ENCODE peak calls at places on chromosomes 3 and 15, in eight cellular contexts. One of them, this sample, is unnamed.

GRCh38 chr15:97836003-97836402 is 124.5 kb upstream of the ARRDC4 start:
- DNase-seq in ovary: no peak
- DNase-seq in CD8-positive, alpha-beta T cell: no peak
- DNase-seq in stomach: no peak
- DNase-seq in epithelial cell of prostate: no peak
- DNase-seq in H9: no peak
- DNase-seq in MM.1S: no peak
- DNase-seq in cardiac muscle cell: no peak
- DNase-seq in this sample: no peak

GRCh38 chr15:42371125-42371524 is 11.8 kb downstream of the CAPN3 start:
- DNase-seq in CD8-positive, alpha-beta T cell: no peak
- DNase-seq in H9: no peak
- DNase-seq in ovary: no peak
- DNase-seq in epithelial cell of prostate: no peak
- DNase-seq in MM.1S: no peak
- DNase-seq in cardiac muscle cell: peak
- DNase-seq in stomach: no peak
- DNase-seq in this sample: no peak

GRCh38 chr15:43151688-43152087 is 18.3 kb downstream of the TMEM62 start:
- DNase-seq in ovary: no peak
- DNase-seq in CD8-positive, alpha-beta T cell: no peak
- DNase-seq in stomach: no peak
- DNase-seq in cardiac muscle cell: no peak
- DNase-seq in epithelial cell of prostate: no peak
- DNase-seq in H9: no peak
- DNase-seq in MM.1S: no peak
- DNase-seq in this sample: no peak

GRCh38 chr15:25374143-25374542 is 64.7 kb downstream of the UBE3A start:
- DNase-seq in stomach: no peak
- DNase-seq in ovary: no peak
- DNase-seq in MM.1S: no peak
- DNase-seq in cardiac muscle cell: peak
- DNase-seq in CD8-positive, alpha-beta T cell: no peak
- DNase-seq in epithelial cell of prostate: no peak
- DNase-seq in H9: no peak
- DNase-seq in this sample: no peak

GRCh38 chr15:65377976-65378366 is at the start of gene IGDCC3:
- DNase-seq in cardiac muscle cell: peak
- DNase-seq in ovary: no peak
- DNase-seq in H9: peak
- DNase-seq in CD8-positive, alpha-beta T cell: no peak
- DNase-seq in MM.1S: no peak
- DNase-seq in stomach: no peak
- DNase-seq in epithelial cell of prostate: no peak
- DNase-seq in this sample: no peak

GRCh38 chr3:71016141-71016845 is 567.2 kb downstream of the FOXP1 start:
- DNase-seq in MM.1S: no peak
- DNase-seq in H9: no peak
- DNase-seq in CD8-positive, alpha-beta T cell: no peak
- DNase-seq in cardiac muscle cell: peak
- DNase-seq in ovary: no peak
- DNase-seq in stomach: no peak
- DNase-seq in epithelial cell of prostate: no peak
- DNase-seq in this sample: no peak

GRCh38 chr15:32828507-32829186 is 110.8 kb downstream of the GREM1 start:
- DNase-seq in stomach: no peak
- DNase-seq in CD8-positive, alpha-beta T cell: no peak
- DNase-seq in ovary: no peak
- DNase-seq in epithelial cell of prostate: no peak
- DNase-seq in MM.1S: no peak
- DNase-seq in H9: no peak
- DNase-seq in cardiac muscle cell: peak
- DNase-seq in this sample: no peak

GRCh38 chr3:23459915-23460546 is 256.9 kb downstream of the UBE2E2 start:
- DNase-seq in ovary: no peak
- DNase-seq in stomach: no peak
- DNase-seq in MM.1S: no peak
- DNase-seq in epithelial cell of prostate: no peak
- DNase-seq in CD8-positive, alpha-beta T cell: no peak
- DNase-seq in cardiac muscle cell: no peak
- DNase-seq in H9: no peak
- DNase-seq in this sample: no peak

GRCh38 chr3:127428344-127429001 is 140.6 kb upstream of the PRR20G start:
- DNase-seq in ovary: no peak
- DNase-seq in MM.1S: no peak
- DNase-seq in stomach: no peak
- DNase-seq in cardiac muscle cell: peak
- DNase-seq in H9: peak
- DNase-seq in CD8-positive, alpha-beta T cell: no peak
- DNase-seq in epithelial cell of prostate: no peak
- DNase-seq in this sample: no peak

GRCh38 chr3:4350789-4351163 is 47.6 kb downstream of the SETMAR start:
- DNase-seq in H9: no peak
- DNase-seq in epithelial cell of prostate: peak
- DNase-seq in stomach: no peak
- DNase-seq in CD8-positive, alpha-beta T cell: peak
- DNase-seq in MM.1S: peak
- DNase-seq in cardiac muscle cell: peak
- DNase-seq in ovary: no peak
- DNase-seq in this sample: peak

GRCh38 chr15:50182233-50183013 is 427 bp downstream of the SLC27A2 start:
- DNase-seq in H9: peak
- DNase-seq in epithelial cell of prostate: no peak
- DNase-seq in cardiac muscle cell: peak
- DNase-seq in CD8-positive, alpha-beta T cell: peak
- DNase-seq in stomach: peak
- DNase-seq in ovary: peak
- DNase-seq in MM.1S: peak
- DNase-seq in this sample: peak

GRCh38 chr15:86060614-86061125 is 19.0 kb upstream of the AGBL1 start:
- DNase-seq in stomach: no peak
- DNase-seq in H9: no peak
- DNase-seq in cardiac muscle cell: no peak
- DNase-seq in MM.1S: no peak
- DNase-seq in ovary: no peak
- DNase-seq in epithelial cell of prostate: no peak
- DNase-seq in CD8-positive, alpha-beta T cell: no peak
- DNase-seq in this sample: no peak

GRCh38 chr3:173826901-173827609 is 429.5 kb downstream of the NLGN1 start:
- DNase-seq in epithelial cell of prostate: no peak
- DNase-seq in H9: no peak
- DNase-seq in MM.1S: no peak
- DNase-seq in CD8-positive, alpha-beta T cell: no peak
- DNase-seq in ovary: no peak
- DNase-seq in stomach: no peak
- DNase-seq in cardiac muscle cell: peak
- DNase-seq in this sample: no peak

GRCh38 chr3:14273886-14274517 is 95.4 kb downstream of the LSM3 start:
- DNase-seq in epithelial cell of prostate: peak
- DNase-seq in ovary: no peak
- DNase-seq in MM.1S: no peak
- DNase-seq in cardiac muscle cell: no peak
- DNase-seq in H9: no peak
- DNase-seq in stomach: no peak
- DNase-seq in CD8-positive, alpha-beta T cell: no peak
- DNase-seq in this sample: no peak

GRCh38 chr3:22372292-22372949 is 621.4 kb upstream of the ZNF385D start:
- DNase-seq in cardiac muscle cell: peak
- DNase-seq in stomach: no peak
- DNase-seq in epithelial cell of prostate: no peak
- DNase-seq in H9: peak
- DNase-seq in CD8-positive, alpha-beta T cell: no peak
- DNase-seq in MM.1S: no peak
- DNase-seq in ovary: peak
- DNase-seq in this sample: no peak

GRCh38 chr3:37601832-37602231 is 259.8 kb upstream of the CTDSPL start:
- DNase-seq in cardiac muscle cell: no peak
- DNase-seq in epithelial cell of prostate: no peak
- DNase-seq in H9: no peak
- DNase-seq in MM.1S: no peak
- DNase-seq in ovary: no peak
- DNase-seq in stomach: no peak
- DNase-seq in CD8-positive, alpha-beta T cell: no peak
- DNase-seq in this sample: no peak

GRCh38 chr3:161409858-161410257 is 38.5 kb upstream of the SPTSSB start:
- DNase-seq in epithelial cell of prostate: peak
- DNase-seq in stomach: no peak
- DNase-seq in H9: no peak
- DNase-seq in ovary: no peak
- DNase-seq in MM.1S: no peak
- DNase-seq in cardiac muscle cell: no peak
- DNase-seq in CD8-positive, alpha-beta T cell: no peak
- DNase-seq in this sample: no peak

GRCh38 chr3:156787926-156788663 is 38.1 kb upstream of the LEKR1 start:
- DNase-seq in epithelial cell of prostate: peak
- DNase-seq in stomach: no peak
- DNase-seq in CD8-positive, alpha-beta T cell: no peak
- DNase-seq in H9: no peak
- DNase-seq in ovary: no peak
- DNase-seq in cardiac muscle cell: peak
- DNase-seq in MM.1S: no peak
- DNase-seq in this sample: no peak

GRCh38 chr3:14533457-14533958 is 6.6 kb downstream of the GRIP2 start:
- DNase-seq in cardiac muscle cell: no peak
- DNase-seq in MM.1S: no peak
- DNase-seq in epithelial cell of prostate: no peak
- DNase-seq in H9: no peak
- DNase-seq in stomach: no peak
- DNase-seq in CD8-positive, alpha-beta T cell: no peak
- DNase-seq in ovary: no peak
- DNase-seq in this sample: no peak

DNA sequence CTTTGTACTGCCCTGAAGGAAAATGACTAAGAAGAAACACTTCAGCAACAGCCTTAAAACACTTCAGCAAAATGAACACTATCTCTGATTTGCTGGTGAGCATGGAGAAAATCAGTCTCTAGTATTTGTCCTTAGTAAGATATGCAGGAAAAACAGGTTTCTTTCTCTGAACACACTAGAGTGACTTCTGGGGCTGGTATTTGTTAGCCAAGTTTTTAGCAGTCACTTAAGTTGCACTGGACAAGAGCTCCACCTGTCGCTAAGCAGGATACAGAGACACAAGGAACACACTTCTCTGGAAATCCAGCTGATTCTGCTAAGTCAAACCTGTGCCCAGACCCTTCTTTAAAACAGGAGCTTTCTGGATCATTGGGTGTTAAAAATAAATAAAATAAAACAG is 65.3 kb downstream of the CHAC1 start:
- DNase-seq in H9: no peak
- DNase-seq in CD8-positive, alpha-beta T cell: no peak
- DNase-seq in MM.1S: peak
- DNase-seq in cardiac muscle cell: peak
- DNase-seq in stomach: peak
- DNase-seq in ovary: no peak
- DNase-seq in epithelial cell of prostate: peak
- DNase-seq in this sample: peak
- H3K27ac ChIP-seq in H9: no peak
- H3K27ac ChIP-seq in CD8-positive, alpha-beta T cell: no peak
- H3K27ac ChIP-seq in MM.1S: peak
- H3K27ac ChIP-seq in cardiac muscle cell: no peak
- H3K27ac ChIP-seq in stomach: peak
- H3K27ac ChIP-seq in ovary: no peak
- H3K27ac ChIP-seq in epithelial cell of prostate: peak
- H3K27ac ChIP-seq in this sample: no peak

GRCh38 chr3:42177801-42178150 is 86.6 kb downstream of the TRAK1 start:
- DNase-seq in H9: no peak
- DNase-seq in cardiac muscle cell: no peak
- DNase-seq in stomach: no peak
- DNase-seq in epithelial cell of prostate: no peak
- DNase-seq in CD8-positive, alpha-beta T cell: no peak
- DNase-seq in ovary: no peak
- DNase-seq in MM.1S: no peak
- DNase-seq in this sample: no peak
- H3K27ac ChIP-seq in H9: no peak
- H3K27ac ChIP-seq in cardiac muscle cell: peak
- H3K27ac ChIP-seq in stomach: no peak
- H3K27ac ChIP-seq in epithelial cell of prostate: no peak
- H3K27ac ChIP-seq in CD8-positive, alpha-beta T cell: no peak
- H3K27ac ChIP-seq in ovary: no peak
- H3K27ac ChIP-seq in MM.1S: no peak
- H3K27ac ChIP-seq in this sample: no peak

DNA sequence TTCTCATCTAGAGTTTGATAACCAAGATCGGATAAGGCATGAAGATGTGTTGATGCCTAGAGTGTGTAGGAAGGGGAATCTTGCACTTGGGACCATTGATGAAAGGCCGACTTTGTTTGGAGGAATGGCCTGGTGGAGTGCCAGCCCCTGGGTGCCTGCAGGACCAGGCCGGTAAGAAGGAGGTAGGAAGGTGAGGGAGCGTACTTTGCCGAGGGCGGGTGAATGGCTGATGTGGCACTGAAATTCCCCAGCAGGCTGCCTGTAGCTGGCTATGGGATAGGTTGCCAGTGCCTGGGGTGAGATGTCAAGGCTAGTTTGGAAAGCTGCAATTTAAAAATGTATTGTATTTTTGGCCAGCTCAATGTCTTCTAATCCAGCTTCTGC is 244.5 kb upstream of the ZPLD1 start:
- DNase-seq in cardiac muscle cell: no peak
- DNase-seq in ovary: peak
- DNase-seq in epithelial cell of prostate: no peak
- DNase-seq in MM.1S: no peak
- DNase-seq in H9: no peak
- DNase-seq in stomach: peak
- DNase-seq in CD8-positive, alpha-beta T cell: no peak
- DNase-seq in this sample: no peak
- H3K27ac ChIP-seq in cardiac muscle cell: no peak
- H3K27ac ChIP-seq in ovary: peak
- H3K27ac ChIP-seq in epithelial cell of prostate: peak
- H3K27ac ChIP-seq in MM.1S: no peak
- H3K27ac ChIP-seq in H9: no peak
- H3K27ac ChIP-seq in stomach: peak
- H3K27ac ChIP-seq in CD8-positive, alpha-beta T cell: no peak
- H3K27ac ChIP-seq in this sample: no peak

GRCh38 chr3:112499328-112499727 is at the start of gene BTLA:
- DNase-seq in epithelial cell of prostate: no peak
- DNase-seq in H9: no peak
- DNase-seq in cardiac muscle cell: no peak
- DNase-seq in ovary: no peak
- DNase-seq in stomach: no peak
- DNase-seq in MM.1S: no peak
- DNase-seq in CD8-positive, alpha-beta T cell: peak
- DNase-seq in this sample: no peak

GRCh38 chr3:112497897-112498548 is 1.2 kb downstream of the BTLA start:
- DNase-seq in ovary: no peak
- DNase-seq in H9: no peak
- DNase-seq in cardiac muscle cell: no peak
- DNase-seq in epithelial cell of prostate: no peak
- DNase-seq in CD8-positive, alpha-beta T cell: no peak
- DNase-seq in stomach: no peak
- DNase-seq in MM.1S: no peak
- DNase-seq in this sample: no peak

GRCh38 chr3:112496368-112497067 is 2.8 kb downstream of the BTLA start:
- DNase-seq in MM.1S: no peak
- DNase-seq in epithelial cell of prostate: no peak
- DNase-seq in cardiac muscle cell: no peak
- DNase-seq in CD8-positive, alpha-beta T cell: no peak
- DNase-seq in ovary: no peak
- DNase-seq in H9: no peak
- DNase-seq in stomach: no peak
- DNase-seq in this sample: no peak

GRCh38 chr3:112500621-112501020 is 1.3 kb upstream of the BTLA start:
- DNase-seq in CD8-positive, alpha-beta T cell: no peak
- DNase-seq in stomach: no peak
- DNase-seq in epithelial cell of prostate: no peak
- DNase-seq in H9: no peak
- DNase-seq in cardiac muscle cell: no peak
- DNase-seq in MM.1S: no peak
- DNase-seq in ovary: no peak
- DNase-seq in this sample: no peak

GRCh38 chr3:112498916-112499315 is 356 bp downstream of the BTLA start:
- DNase-seq in H9: no peak
- DNase-seq in cardiac muscle cell: no peak
- DNase-seq in epithelial cell of prostate: no peak
- DNase-seq in CD8-positive, alpha-beta T cell: no peak
- DNase-seq in MM.1S: no peak
- DNase-seq in stomach: no peak
- DNase-seq in ovary: no peak
- DNase-seq in this sample: no peak
- H3K27ac ChIP-seq in H9: no peak
- H3K27ac ChIP-seq in cardiac muscle cell: no peak
- H3K27ac ChIP-seq in epithelial cell of prostate: no peak
- H3K27ac ChIP-seq in CD8-positive, alpha-beta T cell: peak
- H3K27ac ChIP-seq in MM.1S: no peak
- H3K27ac ChIP-seq in stomach: peak
- H3K27ac ChIP-seq in ovary: no peak
- H3K27ac ChIP-seq in this sample: no peak